ENCODE peak calls at places on chromosome 6, in nine cellular contexts. One of them, this sample, is unnamed.

GRCh38 chr6:143966291-143966690 is 41.8 kb downstream of the PLAGL1 start:
- DNase-seq in esophagus squamous epithelium: no peak
- DNase-seq in A549: no peak
- DNase-seq in prostate gland: no peak
- DNase-seq in gastrocnemius medialis: no peak
- DNase-seq in adrenal gland: no peak
- DNase-seq in uterus: no peak
- DNase-seq in transverse colon: no peak
- DNase-seq in GM12892: no peak
- DNase-seq in this sample: no peak

GRCh38 chr6:7249391-7249790 is 63.6 kb downstream of the SSR1 start:
- DNase-seq in adrenal gland: no peak
- DNase-seq in A549: no peak
- DNase-seq in GM12892: no peak
- DNase-seq in gastrocnemius medialis: no peak
- DNase-seq in uterus: no peak
- DNase-seq in esophagus squamous epithelium: no peak
- DNase-seq in prostate gland: no peak
- DNase-seq in transverse colon: no peak
- DNase-seq in this sample: no peak

GRCh38 chr6:111846511-111847409 is 26.5 kb downstream of the FYN start:
- DNase-seq in GM12892: no peak
- DNase-seq in A549: no peak
- DNase-seq in gastrocnemius medialis: no peak
- DNase-seq in transverse colon: no peak
- DNase-seq in esophagus squamous epithelium: no peak
- DNase-seq in prostate gland: no peak
- DNase-seq in uterus: no peak
- DNase-seq in adrenal gland: no peak
- DNase-seq in this sample: peak; percentile 24

GRCh38 chr6:115728171-115728570 is 332.5 kb downstream of the FRK start:
- DNase-seq in adrenal gland: no peak
- DNase-seq in esophagus squamous epithelium: no peak
- DNase-seq in uterus: no peak
- DNase-seq in GM12892: no peak
- DNase-seq in transverse colon: no peak
- DNase-seq in A549: no peak
- DNase-seq in gastrocnemius medialis: no peak
- DNase-seq in prostate gland: no peak
- DNase-seq in this sample: no peak

GRCh38 chr6:24887520-24887919 is 48.2 kb downstream of the RIPOR2 start:
- DNase-seq in GM12892: no peak
- DNase-seq in gastrocnemius medialis: no peak
- DNase-seq in adrenal gland: no peak
- DNase-seq in transverse colon: no peak
- DNase-seq in prostate gland: no peak
- DNase-seq in esophagus squamous epithelium: no peak
- DNase-seq in A549: no peak
- DNase-seq in uterus: no peak
- DNase-seq in this sample: no peak

GRCh38 chr6:111484655-111484974 is 1.6 kb upstream of the REV3L start:
- DNase-seq in GM12892: no peak
- DNase-seq in A549: no peak
- DNase-seq in adrenal gland: no peak
- DNase-seq in uterus: no peak
- DNase-seq in prostate gland: no peak
- DNase-seq in transverse colon: no peak
- DNase-seq in gastrocnemius medialis: no peak
- DNase-seq in esophagus squamous epithelium: no peak
- DNase-seq in this sample: no peak

GRCh38 chr6:158014505-158015187 is 33.0 kb downstream of the SYNJ2 start:
- DNase-seq in prostate gland: no peak
- DNase-seq in uterus: no peak
- DNase-seq in adrenal gland: no peak
- DNase-seq in transverse colon: no peak
- DNase-seq in gastrocnemius medialis: no peak
- DNase-seq in GM12892: no peak
- DNase-seq in A549: no peak
- DNase-seq in esophagus squamous epithelium: no peak
- DNase-seq in this sample: no peak

GRCh38 chr6:390914-391558 is 516 bp upstream of the IRF4 start:
- DNase-seq in prostate gland: no peak
- DNase-seq in esophagus squamous epithelium: no peak
- DNase-seq in adrenal gland: no peak
- DNase-seq in GM12892: no peak
- DNase-seq in uterus: no peak
- DNase-seq in transverse colon: no peak
- DNase-seq in A549: no peak
- DNase-seq in gastrocnemius medialis: no peak
- DNase-seq in this sample: no peak

GRCh38 chr6:109237082-109237985 is 142.0 kb downstream of the CEP57L1 start:
- DNase-seq in uterus: no peak
- DNase-seq in transverse colon: no peak
- DNase-seq in adrenal gland: peak; percentile 8
- DNase-seq in esophagus squamous epithelium: no peak
- DNase-seq in GM12892: no peak
- DNase-seq in gastrocnemius medialis: no peak
- DNase-seq in A549: no peak
- DNase-seq in prostate gland: no peak
- DNase-seq in this sample: peak; percentile 22

DNA sequence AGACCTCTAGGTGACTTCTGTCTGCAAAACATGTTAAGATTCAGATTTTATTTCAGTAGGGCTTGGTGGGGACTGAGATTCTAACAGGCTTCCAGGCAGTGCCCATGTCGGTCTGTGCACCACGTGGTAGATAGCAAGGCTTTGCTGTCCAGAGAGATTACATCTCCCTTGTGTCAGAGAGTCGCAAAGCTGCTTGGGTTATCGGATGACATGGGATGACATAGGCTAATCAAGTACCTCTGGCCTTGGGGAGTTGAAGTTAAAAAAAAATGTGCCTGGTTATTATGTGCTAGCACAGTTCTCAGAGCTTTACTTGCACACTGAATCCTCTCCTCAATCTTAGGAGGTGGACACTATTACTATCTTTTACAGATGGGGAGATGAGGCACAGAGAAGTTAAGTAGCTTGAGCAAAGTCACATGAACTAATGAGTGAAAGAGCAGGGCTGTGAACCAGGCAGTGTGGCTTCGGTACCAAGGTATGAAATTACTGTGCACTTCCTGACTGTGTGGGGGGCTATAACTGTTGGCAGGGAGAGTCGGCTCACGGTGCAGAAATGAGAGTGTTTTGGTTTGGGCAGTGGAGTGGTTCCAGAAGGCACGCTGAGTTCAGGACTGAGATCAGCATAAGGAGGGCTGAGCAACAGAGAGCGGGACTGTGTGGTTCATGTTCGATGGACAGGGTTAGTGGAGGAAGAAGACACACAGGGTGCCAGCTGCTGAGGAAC is 41.1 kb downstream of the FARS2 start:
- DNase-seq in prostate gland: no peak
- DNase-seq in transverse colon: no peak
- DNase-seq in uterus: no peak
- DNase-seq in gastrocnemius medialis: no peak
- DNase-seq in A549: no peak
- DNase-seq in adrenal gland: no peak
- DNase-seq in esophagus squamous epithelium: no peak
- DNase-seq in GM12892: peak; percentile 21
- DNase-seq in this sample: peak; percentile 83
- TF ChIP-seq POLR2A in prostate gland: no peak
- TF ChIP-seq POLR2A in transverse colon: no peak
- TF ChIP-seq POLR2A in uterus: no peak
- TF ChIP-seq POLR2A in gastrocnemius medialis: no peak
- TF ChIP-seq POLR2A in A549: no peak
- TF ChIP-seq POLR2A in adrenal gland: no peak
- TF ChIP-seq POLR2A in esophagus squamous epithelium: no peak
- TF ChIP-seq POLR2A in GM12892: peak; percentile 52
- TF ChIP-seq POLR2A in this sample: no peak

GRCh38 chr6:3423439-3424184 is 33.2 kb downstream of the SLC22A23 start:
- DNase-seq in prostate gland: no peak
- DNase-seq in uterus: no peak
- DNase-seq in esophagus squamous epithelium: no peak
- DNase-seq in gastrocnemius medialis: peak; percentile 30
- DNase-seq in GM12892: no peak
- DNase-seq in A549: no peak
- DNase-seq in transverse colon: no peak
- DNase-seq in adrenal gland: no peak
- DNase-seq in this sample: no peak
- TF ChIP-seq POLR2A in prostate gland: no peak
- TF ChIP-seq POLR2A in uterus: no peak
- TF ChIP-seq POLR2A in esophagus squamous epithelium: no peak
- TF ChIP-seq POLR2A in gastrocnemius medialis: no peak
- TF ChIP-seq POLR2A in GM12892: no peak
- TF ChIP-seq POLR2A in A549: no peak
- TF ChIP-seq POLR2A in transverse colon: no peak
- TF ChIP-seq POLR2A in adrenal gland: no peak
- TF ChIP-seq POLR2A in this sample: no peak

GRCh38 chr6:167420858-167421766 is 96.2 kb downstream of the TTLL2 start:
- DNase-seq in uterus: no peak
- DNase-seq in transverse colon: peak; percentile 93
- DNase-seq in A549: peak; percentile 22
- DNase-seq in adrenal gland: no peak
- DNase-seq in esophagus squamous epithelium: no peak
- DNase-seq in GM12892: no peak
- DNase-seq in prostate gland: no peak
- DNase-seq in gastrocnemius medialis: no peak
- DNase-seq in this sample: no peak
- TF ChIP-seq POLR2A in uterus: no peak
- TF ChIP-seq POLR2A in transverse colon: peak; percentile 94
- TF ChIP-seq POLR2A in A549: no peak
- TF ChIP-seq POLR2A in adrenal gland: no peak
- TF ChIP-seq POLR2A in esophagus squamous epithelium: no peak
- TF ChIP-seq POLR2A in GM12892: no peak
- TF ChIP-seq POLR2A in prostate gland: no peak
- TF ChIP-seq POLR2A in gastrocnemius medialis: no peak
- TF ChIP-seq POLR2A in this sample: no peak

GRCh38 chr6:84876723-84877514 is 112.5 kb upstream of the TBX18 start:
- DNase-seq in esophagus squamous epithelium: no peak
- DNase-seq in uterus: no peak
- DNase-seq in transverse colon: no peak
- DNase-seq in GM12892: no peak
- DNase-seq in prostate gland: no peak
- DNase-seq in gastrocnemius medialis: no peak
- DNase-seq in adrenal gland: no peak
- DNase-seq in A549: no peak
- DNase-seq in this sample: no peak
- TF ChIP-seq POLR2A in esophagus squamous epithelium: no peak
- TF ChIP-seq POLR2A in uterus: no peak
- TF ChIP-seq POLR2A in transverse colon: no peak
- TF ChIP-seq POLR2A in GM12892: no peak
- TF ChIP-seq POLR2A in prostate gland: no peak
- TF ChIP-seq POLR2A in gastrocnemius medialis: no peak
- TF ChIP-seq POLR2A in adrenal gland: no peak
- TF ChIP-seq POLR2A in A549: no peak
- TF ChIP-seq POLR2A in this sample: no peak

DNA sequence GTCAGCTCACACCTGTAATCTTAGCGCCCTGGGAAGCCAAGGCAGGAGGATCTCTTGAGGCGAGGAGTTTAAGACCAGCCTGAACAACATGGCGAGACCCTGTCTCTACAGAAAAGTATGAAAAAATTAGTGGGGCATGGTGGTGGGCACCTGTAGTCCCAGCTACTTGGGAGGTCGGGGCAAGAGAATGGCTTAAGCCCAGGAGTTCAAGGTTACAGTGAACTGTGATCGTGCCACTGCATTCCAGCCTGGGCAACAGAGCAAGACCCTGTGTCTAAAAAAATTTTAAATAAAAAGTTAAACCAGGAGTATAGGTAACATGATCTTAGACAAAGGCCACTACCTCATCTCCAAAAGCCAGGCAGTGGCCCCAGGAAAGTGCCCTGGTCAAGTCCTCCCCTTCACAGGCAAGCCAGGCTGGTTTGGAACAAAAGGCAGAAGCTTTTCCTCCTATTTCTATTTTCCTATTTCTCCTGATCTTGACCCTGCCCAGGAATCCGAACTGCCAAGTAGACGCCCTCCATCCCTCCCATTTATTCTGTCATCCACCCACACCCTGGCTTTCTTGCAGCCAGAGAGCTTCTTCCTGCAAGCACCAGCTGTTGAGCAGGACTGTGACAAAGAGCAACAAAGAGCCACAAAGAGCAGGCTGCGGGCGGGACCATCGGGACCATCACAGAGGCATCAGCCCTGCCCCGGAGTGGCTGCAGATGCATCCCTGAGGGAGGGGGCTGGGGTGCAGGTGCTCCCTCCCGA is 149.9 kb upstream of the AFDN start:
- DNase-seq in gastrocnemius medialis: no peak
- DNase-seq in A549: no peak
- DNase-seq in transverse colon: peak; percentile 56
- DNase-seq in prostate gland: no peak
- DNase-seq in adrenal gland: peak; percentile 21
- DNase-seq in esophagus squamous epithelium: no peak
- DNase-seq in uterus: no peak
- DNase-seq in GM12892: no peak
- DNase-seq in this sample: no peak
- TF ChIP-seq POLR2A in gastrocnemius medialis: no peak
- TF ChIP-seq POLR2A in A549: no peak
- TF ChIP-seq POLR2A in transverse colon: peak; percentile 44
- TF ChIP-seq POLR2A in prostate gland: no peak
- TF ChIP-seq POLR2A in adrenal gland: no peak
- TF ChIP-seq POLR2A in esophagus squamous epithelium: no peak
- TF ChIP-seq POLR2A in uterus: no peak
- TF ChIP-seq POLR2A in GM12892: no peak
- TF ChIP-seq POLR2A in this sample: no peak

GRCh38 chr6:154732538-154732823 is 735 bp upstream of the SCAF8 start:
- DNase-seq in adrenal gland: no peak
- DNase-seq in esophagus squamous epithelium: no peak
- DNase-seq in GM12892: no peak
- DNase-seq in uterus: no peak
- DNase-seq in A549: no peak
- DNase-seq in gastrocnemius medialis: no peak
- DNase-seq in prostate gland: no peak
- DNase-seq in transverse colon: no peak
- DNase-seq in this sample: no peak
- TF ChIP-seq POLR2A in adrenal gland: no peak
- TF ChIP-seq POLR2A in esophagus squamous epithelium: no peak
- TF ChIP-seq POLR2A in GM12892: no peak
- TF ChIP-seq POLR2A in uterus: no peak
- TF ChIP-seq POLR2A in A549: no peak
- TF ChIP-seq POLR2A in gastrocnemius medialis: no peak
- TF ChIP-seq POLR2A in prostate gland: no peak
- TF ChIP-seq POLR2A in transverse colon: no peak
- TF ChIP-seq POLR2A in this sample: no peak

GRCh38 chr6:26026833-26027490 is 60.3 kb upstream of the HFE start:
- DNase-seq in adrenal gland: peak; percentile 95
- DNase-seq in transverse colon: peak; percentile 95
- DNase-seq in esophagus squamous epithelium: peak; percentile 71
- DNase-seq in gastrocnemius medialis: peak; percentile 79
- DNase-seq in prostate gland: peak; percentile 96
- DNase-seq in GM12892: no peak
- DNase-seq in A549: peak; percentile 96
- DNase-seq in uterus: peak; percentile 90
- DNase-seq in this sample: peak; percentile 98
- TF ChIP-seq POLR2A in adrenal gland: peak; percentile 100
- TF ChIP-seq POLR2A in transverse colon: peak; percentile 100
- TF ChIP-seq POLR2A in esophagus squamous epithelium: peak; percentile 80
- TF ChIP-seq POLR2A in gastrocnemius medialis: peak; percentile 83
- TF ChIP-seq POLR2A in prostate gland: peak; percentile 95
- TF ChIP-seq POLR2A in GM12892: peak; percentile 97
- TF ChIP-seq POLR2A in A549: peak; percentile 97
- TF ChIP-seq POLR2A in uterus: peak; percentile 83
- TF ChIP-seq POLR2A in this sample: peak; percentile 100

This sample was measured in erythroblast.